ENCODE peak calls at places on chromosomes 5 and 9, in six cellular contexts. One of them, this sample, is unnamed.

GRCh38 chr9:126379661-126380365 is 53.2 kb downstream of the MVB12B start:
- DNase-seq in brain microvascular endothelial cell: no peak
- DNase-seq in NCI-H82: no peak
- DNase-seq in foreskin melanocyte: no peak
- DNase-seq in smooth muscle cell of the brain vasculature: no peak
- DNase-seq in suprapubic skin: no peak
- DNase-seq in this sample: no peak

GRCh38 chr9:96619109-96619435 is 571 bp downstream of the CDC14B start:
- DNase-seq in brain microvascular endothelial cell: no peak
- DNase-seq in NCI-H82: no peak
- DNase-seq in foreskin melanocyte: no peak
- DNase-seq in smooth muscle cell of the brain vasculature: no peak
- DNase-seq in suprapubic skin: peak
- DNase-seq in this sample: no peak

GRCh38 chr5:149301049-149301743 is 29.5 kb downstream of the AFAP1L1 start:
- DNase-seq in brain microvascular endothelial cell: no peak
- DNase-seq in NCI-H82: no peak
- DNase-seq in foreskin melanocyte: no peak
- DNase-seq in smooth muscle cell of the brain vasculature: no peak
- DNase-seq in suprapubic skin: no peak
- DNase-seq in this sample: no peak

GRCh38 chr5:31585519-31586270 is 53.2 kb upstream of the PDZD2 start:
- DNase-seq in brain microvascular endothelial cell: peak
- DNase-seq in NCI-H82: peak
- DNase-seq in foreskin melanocyte: no peak
- DNase-seq in smooth muscle cell of the brain vasculature: no peak
- DNase-seq in suprapubic skin: no peak
- DNase-seq in this sample: no peak

GRCh38 chr9:4382722-4383317 is 83.0 kb upstream of the GLIS3 start:
- DNase-seq in brain microvascular endothelial cell: peak
- DNase-seq in NCI-H82: peak
- DNase-seq in foreskin melanocyte: peak
- DNase-seq in smooth muscle cell of the brain vasculature: no peak
- DNase-seq in suprapubic skin: no peak
- DNase-seq in this sample: no peak

GRCh38 chr9:110179734-110180133 is 28.2 kb downstream of the C9orf152 start:
- DNase-seq in brain microvascular endothelial cell: peak
- DNase-seq in NCI-H82: no peak
- DNase-seq in foreskin melanocyte: no peak
- DNase-seq in smooth muscle cell of the brain vasculature: no peak
- DNase-seq in suprapubic skin: no peak
- DNase-seq in this sample: no peak

GRCh38 chr9:133133680-133134418 is 12.8 kb upstream of the RALGDS start:
- DNase-seq in brain microvascular endothelial cell: peak
- DNase-seq in NCI-H82: peak
- DNase-seq in foreskin melanocyte: peak
- DNase-seq in smooth muscle cell of the brain vasculature: peak
- DNase-seq in suprapubic skin: peak
- DNase-seq in this sample: no peak

GRCh38 chr9:121896545-121896943 is 196.6 kb downstream of the TTLL11 start:
- DNase-seq in brain microvascular endothelial cell: no peak
- DNase-seq in NCI-H82: no peak
- DNase-seq in foreskin melanocyte: no peak
- DNase-seq in smooth muscle cell of the brain vasculature: no peak
- DNase-seq in suprapubic skin: no peak
- DNase-seq in this sample: no peak

GRCh38 chr9:121926417-121926816 is 166.7 kb downstream of the TTLL11 start:
- DNase-seq in brain microvascular endothelial cell: no peak
- DNase-seq in NCI-H82: no peak
- DNase-seq in foreskin melanocyte: no peak
- DNase-seq in smooth muscle cell of the brain vasculature: no peak
- DNase-seq in suprapubic skin: no peak
- DNase-seq in this sample: no peak

GRCh38 chr5:55601209-55601618 is 66.5 kb upstream of the PLPP1 start:
- DNase-seq in brain microvascular endothelial cell: peak
- DNase-seq in NCI-H82: no peak
- DNase-seq in foreskin melanocyte: no peak
- DNase-seq in smooth muscle cell of the brain vasculature: no peak
- DNase-seq in suprapubic skin: peak
- DNase-seq in this sample: no peak

GRCh38 chr5:68839019-68839552 is 254.7 kb upstream of the SLC30A5 start:
- DNase-seq in brain microvascular endothelial cell: no peak
- DNase-seq in NCI-H82: no peak
- DNase-seq in foreskin melanocyte: no peak
- DNase-seq in smooth muscle cell of the brain vasculature: no peak
- DNase-seq in suprapubic skin: peak
- DNase-seq in this sample: no peak

GRCh38 chr9:121851641-121852091 is 200.2 kb downstream of the DAB2IP start:
- DNase-seq in brain microvascular endothelial cell: no peak
- DNase-seq in NCI-H82: no peak
- DNase-seq in foreskin melanocyte: no peak
- DNase-seq in smooth muscle cell of the brain vasculature: no peak
- DNase-seq in suprapubic skin: no peak
- DNase-seq in this sample: no peak

GRCh38 chr9:115202181-115202580 is 84.2 kb upstream of the TNC start:
- DNase-seq in brain microvascular endothelial cell: no peak
- DNase-seq in NCI-H82: no peak
- DNase-seq in foreskin melanocyte: no peak
- DNase-seq in smooth muscle cell of the brain vasculature: no peak
- DNase-seq in suprapubic skin: no peak
- DNase-seq in this sample: no peak

This sample was measured in brain pericyte.